ENCODE peak calls at places on chromosomes 5 and 9, in five cellular contexts. One of them, this sample, is unnamed.

GRCh38 chr5:127858116-127858784 is 155.1 kb downstream of the CCDC192 start:
- DNase-seq in neural progenitor cell: no peak
- DNase-seq in left lung: no peak
- DNase-seq in K562: no peak
- DNase-seq in HepG2: no peak
- DNase-seq in this sample: no peak

GRCh38 chr5:179393078-179393477 is 47.8 kb upstream of the ADAMTS2 start:
- DNase-seq in neural progenitor cell: no peak
- DNase-seq in left lung: no peak
- DNase-seq in K562: no peak
- DNase-seq in HepG2: no peak
- DNase-seq in this sample: no peak

GRCh38 chr5:6766558-6767191 is 53.4 kb downstream of the TENT4A start:
- DNase-seq in neural progenitor cell: no peak
- DNase-seq in left lung: peak
- DNase-seq in K562: no peak
- DNase-seq in HepG2: no peak
- DNase-seq in this sample: peak

GRCh38 chr5:169350016-169350415 is 49.1 kb upstream of the SLIT3 start:
- DNase-seq in neural progenitor cell: no peak
- DNase-seq in left lung: no peak
- DNase-seq in K562: no peak
- DNase-seq in HepG2: no peak
- DNase-seq in this sample: no peak

GRCh38 chr5:171336486-171337206 is 27.6 kb downstream of the TLX3 start:
- DNase-seq in neural progenitor cell: peak
- DNase-seq in left lung: peak
- DNase-seq in K562: no peak
- DNase-seq in HepG2: no peak
- DNase-seq in this sample: no peak

GRCh38 chr9:16203735-16204573 is 651.1 kb downstream of the CCDC171 start:
- DNase-seq in neural progenitor cell: no peak
- DNase-seq in left lung: no peak
- DNase-seq in K562: no peak
- DNase-seq in HepG2: no peak
- DNase-seq in this sample: no peak

GRCh38 chr5:181221105-181221791 is 1.8 kb upstream of the TRIM41 start:
- DNase-seq in neural progenitor cell: no peak
- DNase-seq in left lung: peak
- DNase-seq in K562: peak
- DNase-seq in HepG2: no peak
- DNase-seq in this sample: peak

GRCh38 chr9:90287567-90288274 is 354.9 kb downstream of the DIRAS2 start:
- DNase-seq in neural progenitor cell: no peak
- DNase-seq in left lung: no peak
- DNase-seq in K562: no peak
- DNase-seq in HepG2: no peak
- DNase-seq in this sample: no peak

GRCh38 chr9:83920469-83920941 is 727 bp downstream of the KIF27 start:
- DNase-seq in neural progenitor cell: no peak
- DNase-seq in left lung: no peak
- DNase-seq in K562: no peak
- DNase-seq in HepG2: peak
- DNase-seq in this sample: no peak

GRCh38 chr5:179119415-179120170 is 59.4 kb downstream of the ZNF354C start:
- DNase-seq in neural progenitor cell: no peak
- DNase-seq in left lung: peak
- DNase-seq in K562: no peak
- DNase-seq in HepG2: no peak
- DNase-seq in this sample: no peak

GRCh38 chr5:168370826-168371225 is 79.4 kb downstream of the WWC1 start:
- DNase-seq in neural progenitor cell: no peak
- DNase-seq in left lung: no peak
- DNase-seq in K562: no peak
- DNase-seq in HepG2: no peak
- DNase-seq in this sample: no peak

GRCh38 chr5:140328036-140328764 is 18.2 kb downstream of the HBEGF start:
- DNase-seq in neural progenitor cell: no peak
- DNase-seq in left lung: no peak
- DNase-seq in K562: no peak
- DNase-seq in HepG2: peak
- DNase-seq in this sample: no peak

GRCh38 chr5:177188775-177189174 is 55.2 kb downstream of the NSD1 start:
- DNase-seq in neural progenitor cell: no peak
- DNase-seq in left lung: no peak
- DNase-seq in K562: no peak
- DNase-seq in HepG2: no peak
- DNase-seq in this sample: no peak

GRCh38 chr5:76485511-76485910 is 82.4 kb downstream of the IQGAP2 start:
- DNase-seq in neural progenitor cell: no peak
- DNase-seq in left lung: no peak
- DNase-seq in K562: no peak
- DNase-seq in HepG2: no peak
- DNase-seq in this sample: no peak

GRCh38 chr5:76482961-76483360 is 79.9 kb downstream of the IQGAP2 start:
- DNase-seq in neural progenitor cell: no peak
- DNase-seq in left lung: no peak
- DNase-seq in K562: no peak
- DNase-seq in HepG2: no peak
- DNase-seq in this sample: no peak

GRCh38 chr5:76487784-76488183 is 84.7 kb downstream of the IQGAP2 start:
- DNase-seq in neural progenitor cell: no peak
- DNase-seq in left lung: no peak
- DNase-seq in K562: no peak
- DNase-seq in HepG2: no peak
- DNase-seq in this sample: no peak

GRCh38 chr5:76479973-76480667 is 77.0 kb downstream of the IQGAP2 start:
- DNase-seq in neural progenitor cell: no peak
- DNase-seq in left lung: no peak
- DNase-seq in K562: peak
- DNase-seq in HepG2: peak
- DNase-seq in this sample: no peak

GRCh38 chr5:76483433-76483832 is 80.3 kb downstream of the IQGAP2 start:
- DNase-seq in neural progenitor cell: no peak
- DNase-seq in left lung: no peak
- DNase-seq in K562: no peak
- DNase-seq in HepG2: no peak
- DNase-seq in this sample: no peak
- TF ChIP-seq CTCF in neural progenitor cell: no peak
- TF ChIP-seq CTCF in left lung: no peak
- TF ChIP-seq CTCF in K562: peak
- TF ChIP-seq CTCF in HepG2: no peak
- TF ChIP-seq CTCF in this sample: no peak

DNA sequence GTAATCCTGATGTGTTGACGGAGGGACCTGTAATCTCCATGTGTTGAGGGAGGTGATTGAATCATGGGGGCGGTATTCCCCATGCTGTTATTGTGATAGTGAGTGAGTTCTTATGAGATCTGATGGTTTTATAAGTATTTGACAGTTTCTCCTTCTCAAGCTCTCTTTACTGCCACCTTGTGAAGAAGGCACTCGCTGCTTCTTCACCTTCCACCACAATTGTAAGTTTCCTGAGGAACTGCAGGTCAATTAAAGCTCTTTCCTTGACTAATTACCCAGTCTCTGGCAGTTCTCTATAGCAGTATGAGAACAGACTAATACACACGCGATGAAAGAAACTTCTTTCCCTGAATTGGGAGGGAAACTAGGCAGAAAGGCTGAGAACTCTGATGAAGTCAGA is 141.1 kb upstream of the RAD23B start:
- DNase-seq in neural progenitor cell: no peak
- DNase-seq in left lung: no peak
- DNase-seq in K562: no peak
- DNase-seq in HepG2: no peak
- DNase-seq in this sample: no peak
- TF ChIP-seq CTCF in neural progenitor cell: peak
- TF ChIP-seq CTCF in left lung: no peak
- TF ChIP-seq CTCF in K562: peak
- TF ChIP-seq CTCF in HepG2: no peak
- TF ChIP-seq CTCF in this sample: no peak

DNA sequence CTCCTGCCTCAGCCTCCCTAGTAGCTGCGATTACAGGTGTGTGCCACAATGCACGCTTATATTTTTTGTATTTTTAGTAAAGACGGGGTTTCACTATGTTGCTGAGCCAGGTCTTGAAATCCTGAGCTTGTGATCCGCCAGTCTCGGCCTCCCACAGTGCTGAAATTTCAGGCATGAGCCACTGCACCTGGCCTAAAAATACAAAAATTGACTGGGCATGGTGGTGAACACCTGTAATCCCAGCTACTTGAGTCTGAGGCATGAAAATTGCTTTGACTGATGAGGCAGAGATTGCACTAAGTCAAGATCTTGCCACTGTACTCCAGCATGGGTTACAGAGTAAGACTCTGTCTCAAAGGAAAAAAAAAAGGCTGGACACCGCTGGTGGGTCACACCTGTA is 13.1 kb upstream of the DYNC2I2 start:
- DNase-seq in neural progenitor cell: no peak
- DNase-seq in left lung: no peak
- DNase-seq in K562: no peak
- DNase-seq in HepG2: no peak
- DNase-seq in this sample: no peak
- TF ChIP-seq CTCF in neural progenitor cell: no peak
- TF ChIP-seq CTCF in left lung: no peak
- TF ChIP-seq CTCF in K562: no peak
- TF ChIP-seq CTCF in HepG2: no peak
- TF ChIP-seq CTCF in this sample: no peak

GRCh38 chr5:35151151-35151920 is 79.0 kb downstream of the PRLR start:
- DNase-seq in neural progenitor cell: peak
- DNase-seq in left lung: no peak
- DNase-seq in K562: no peak
- DNase-seq in HepG2: no peak
- DNase-seq in this sample: no peak
- TF ChIP-seq CTCF in neural progenitor cell: no peak
- TF ChIP-seq CTCF in left lung: no peak
- TF ChIP-seq CTCF in K562: no peak
- TF ChIP-seq CTCF in HepG2: no peak
- TF ChIP-seq CTCF in this sample: no peak

GRCh38 chr9:131631254-131631653 is 85.9 kb downstream of the PRRT1B start:
- DNase-seq in neural progenitor cell: no peak
- DNase-seq in left lung: no peak
- DNase-seq in K562: no peak
- DNase-seq in HepG2: no peak
- DNase-seq in this sample: no peak

GRCh38 chr9:131635912-131636311 is 90.6 kb downstream of the PRRT1B start:
- DNase-seq in neural progenitor cell: no peak
- DNase-seq in left lung: no peak
- DNase-seq in K562: no peak
- DNase-seq in HepG2: no peak
- DNase-seq in this sample: no peak

GRCh38 chr9:131636593-131636992 is 91.3 kb downstream of the PRRT1B start:
- DNase-seq in neural progenitor cell: no peak
- DNase-seq in left lung: no peak
- DNase-seq in K562: peak
- DNase-seq in HepG2: no peak
- DNase-seq in this sample: no peak

GRCh38 chr9:131633491-131634031 is 88.2 kb downstream of the PRRT1B start:
- DNase-seq in neural progenitor cell: no peak
- DNase-seq in left lung: no peak
- DNase-seq in K562: no peak
- DNase-seq in HepG2: no peak
- DNase-seq in this sample: no peak

DNA sequence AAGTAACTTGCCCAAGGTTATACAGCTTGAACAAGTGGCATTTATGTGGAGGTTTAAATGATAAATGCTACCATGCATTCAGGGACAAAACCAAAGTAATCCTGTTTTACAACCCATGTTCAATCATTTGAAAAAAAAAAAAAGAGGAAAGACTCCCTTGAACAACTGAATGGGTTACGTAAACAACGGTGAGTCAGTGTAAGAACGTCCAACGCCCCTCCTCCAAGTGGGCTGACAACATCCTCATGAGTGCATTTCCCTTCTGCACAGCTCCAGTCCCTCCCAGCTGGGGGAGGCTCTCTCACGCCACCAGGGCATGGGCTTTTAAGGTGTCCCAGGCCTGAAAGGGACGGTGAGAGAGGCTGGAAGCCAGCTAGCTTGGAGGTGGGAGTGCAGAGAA is 90.0 kb downstream of the PRRT1B start:
- DNase-seq in neural progenitor cell: peak
- DNase-seq in left lung: peak
- DNase-seq in K562: peak
- DNase-seq in HepG2: peak
- DNase-seq in this sample: peak
- TF ChIP-seq CTCF in neural progenitor cell: no peak
- TF ChIP-seq CTCF in left lung: no peak
- TF ChIP-seq CTCF in K562: peak
- TF ChIP-seq CTCF in HepG2: peak
- TF ChIP-seq CTCF in this sample: no peak